ENCODE peak calls at places on chromosomes 7 and 10, in five cellular contexts. Z is thoracic aorta, A is tibial nerve, N is fibroblast of lung, T is IMR-90. H is an unnamed sample. For H3K4me1, the result is how much of the 10 kb centered on the place peaks cover.

GRCh38 chr10:63008491-63008890 is 124.6 kb upstream of the NRBF2 start:
- DNase-seq in N (peak), Z (no peak), T (no peak), A (no peak), H (no peak)

GRCh38 chr10:133258818-133259602 is 17.7 kb downstream of the ADAM8 start:
- DNase-seq in Z (peak), A (peak), T (peak), N (peak), H (peak)

GRCh38 chr10:25575343-25575742 is 358.7 kb upstream of the MYO3A start:
- DNase-seq in A (no peak), Z (no peak), N (no peak), T (no peak), H (no peak)

GRCh38 chr10:48804740-48805182 is 120.1 kb downstream of the WDFY4 start:
- DNase-seq in N (no peak), A (no peak), Z (no peak), T (no peak), H (no peak)

GRCh38 chr10:21811245-21811585 is 192.3 kb downstream of the DNAJC1 start:
- DNase-seq in T (peak), A (no peak), Z (no peak), N (peak), H (no peak)

GRCh38 chr7:38299275-38299931 is 26.0 kb upstream of the TARP start:
- DNase-seq in T (no peak), Z (no peak), N (no peak), A (no peak), H (no peak)

GRCh38 chr10:9510626-9511025 is 1456.1 kb downstream of the GATA3 start:
- DNase-seq in T (no peak), A (no peak), N (no peak), Z (no peak), H (no peak)

GRCh38 chr10:4353964-4354363 is 472.0 kb upstream of the AKR1E2 start:
- DNase-seq in N (peak), A (no peak), Z (no peak), T (peak), H (no peak)

GRCh38 chr7:7321681-7322080 is 139.3 kb downstream of the C1GALT1 start:
- DNase-seq in Z (no peak), N (peak), T (no peak), A (no peak), H (no peak)

GRCh38 chr7:34772296-34772695 is 114.3 kb downstream of the NPSR1 start:
- DNase-seq in T (no peak), N (no peak), Z (no peak), A (no peak), H (no peak)

GRCh38 chr7:67625257-67625713 is 628.7 kb downstream of the TYW1 start:
- DNase-seq in A (peak), N (peak), T (peak), Z (peak), H (no peak)
- H3K4me1 ChIP-seq in A (under half), N (under half), T (under half), Z (under half), H (under half)

DNA sequence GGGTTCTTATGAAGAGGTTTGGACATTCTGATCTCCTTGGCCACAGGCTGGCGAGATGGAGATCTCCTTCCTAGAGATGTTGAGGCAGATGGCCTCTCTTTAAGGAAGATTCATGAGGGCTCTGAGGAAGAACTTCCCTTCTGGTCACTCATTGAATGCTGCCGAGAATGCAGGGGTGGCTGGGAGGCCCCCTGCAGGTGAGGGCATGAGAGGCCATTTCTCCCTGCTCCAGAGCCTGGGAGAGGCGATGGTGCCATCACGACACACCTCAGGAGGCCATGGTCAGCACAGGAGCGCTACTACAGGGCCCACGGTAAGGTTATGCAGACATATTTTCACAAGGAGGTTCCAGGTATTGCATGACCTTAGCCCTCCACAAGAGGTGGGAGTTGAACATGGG is 40.2 kb downstream of the CXCL12 start:
- DNase-seq in Z (no peak), N (no peak), T (no peak), A (no peak), H (peak)
- TF ChIP-seq CTCF in Z (no peak), N (no peak), T (no peak), A (no peak), H (no peak)

DNA sequence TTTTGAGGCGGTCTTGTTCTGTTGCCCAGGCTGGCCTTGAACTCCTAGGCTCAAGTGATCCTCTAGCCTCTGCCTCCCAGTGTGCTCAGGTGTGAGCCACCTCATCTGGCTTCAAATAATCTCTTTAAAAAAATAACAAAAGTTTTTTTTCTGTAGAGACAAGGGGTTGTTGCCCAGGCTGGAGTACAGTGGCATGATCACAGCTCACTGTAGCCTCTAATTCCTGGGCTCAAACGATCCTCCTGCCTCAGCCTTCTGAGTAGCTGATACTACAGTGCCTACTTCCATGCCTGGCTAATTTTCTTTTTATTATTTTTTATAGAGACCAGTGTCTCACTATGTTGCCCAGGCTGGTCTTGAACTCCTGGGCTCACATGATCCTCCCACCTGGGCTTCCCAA is 11.7 kb downstream of the FOXK1 start:
- DNase-seq in T (no peak), A (no peak), N (no peak), Z (no peak), H (no peak)
- H3K4me1 ChIP-seq in T (under half), A (under half), N (under half), Z (under half), H (half or more)

GRCh38 chr10:115572740-115573455 is 479.7 kb downstream of the ATRNL1 start:
- DNase-seq in A (no peak), N (no peak), Z (no peak), T (no peak), H (no peak)
- TF ChIP-seq CTCF in A (no peak), N (peak), Z (no peak), T (no peak), H (no peak)

DNA sequence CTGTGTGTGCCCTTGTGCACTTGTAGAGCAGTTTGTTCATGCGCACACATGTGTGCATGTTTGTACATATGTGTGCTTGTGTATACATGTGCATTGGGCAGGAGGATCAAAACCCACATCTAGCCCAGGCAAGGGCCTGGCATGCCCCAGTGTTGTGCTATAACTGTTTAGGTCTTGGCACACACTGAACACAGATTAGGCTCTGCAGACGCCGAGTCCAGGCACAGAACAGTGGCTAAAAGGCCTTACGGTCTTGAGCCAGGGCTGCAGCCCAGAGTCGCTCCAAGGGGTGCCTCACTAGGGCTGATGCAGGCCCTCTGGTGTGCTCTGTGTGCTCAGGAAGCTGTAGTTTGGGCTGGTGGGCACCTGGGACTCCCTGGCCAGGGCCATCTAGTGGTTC is 55.7 kb downstream of the YKT6 start:
- DNase-seq in N (no peak), A (no peak), Z (no peak), T (no peak), H (no peak)
- H3K4me1 ChIP-seq in N (under half), A (under half), Z (under half), T (under half), H (under half)

DNA sequence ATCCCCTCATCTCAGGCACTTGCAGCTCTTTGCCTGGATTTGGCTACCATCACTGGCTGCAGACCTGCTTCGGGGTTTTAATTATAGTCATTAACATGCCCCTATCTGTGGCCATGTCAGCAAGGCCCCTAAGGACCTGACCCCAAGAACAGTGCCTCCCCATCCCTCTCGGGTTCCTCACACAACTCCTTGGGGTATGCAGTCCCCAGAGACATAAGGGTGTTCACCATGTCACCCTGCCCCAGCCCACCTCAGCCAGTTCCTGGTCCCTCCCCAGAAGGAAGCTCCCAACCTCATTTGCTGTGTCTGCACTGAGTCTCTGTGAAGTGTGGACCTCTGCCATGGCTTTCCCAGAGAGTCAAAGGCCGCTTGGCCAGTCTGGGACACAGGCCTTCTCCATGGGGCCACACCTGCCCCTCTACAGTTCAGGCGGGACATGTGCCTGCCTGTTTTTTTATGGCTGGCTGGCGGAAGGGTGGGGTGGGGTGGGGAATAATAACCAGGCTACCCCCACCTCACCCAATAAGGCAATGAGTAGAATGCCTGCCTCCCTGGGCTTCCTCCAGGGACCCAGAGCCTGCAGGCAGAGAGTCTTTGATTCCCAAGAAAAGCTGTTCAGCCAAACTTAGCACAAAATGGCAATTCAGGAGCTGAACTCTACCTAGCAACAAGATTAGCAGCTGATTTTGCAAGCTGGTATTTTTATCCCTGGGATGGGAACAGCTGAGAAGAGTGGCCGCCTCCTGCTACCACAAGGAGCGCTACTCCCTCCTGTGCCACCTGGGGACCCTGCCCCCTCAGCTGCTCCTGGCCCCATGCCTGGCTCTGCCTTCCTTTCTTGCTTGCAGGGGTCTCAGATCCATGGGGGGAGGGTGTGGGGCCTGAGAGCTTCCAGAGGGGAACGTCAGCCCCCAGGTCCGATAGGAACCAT is 23.7 kb upstream of the CAMK2B start:
- DNase-seq in T (no peak), N (no peak), Z (no peak), A (no peak), H (no peak)
- TF ChIP-seq CTCF in T (no peak), N (no peak), Z (no peak), A (no peak), H (no peak)

GRCh38 chr10:79207726-79208125 is 139.0 kb downstream of the ZMIZ1 start:
- DNase-seq in Z (no peak), T (no peak), A (no peak), N (no peak), H (no peak)

GRCh38 chr10:79208251-79208983 is 138.9 kb upstream of the PPIF start:
- DNase-seq in Z (no peak), A (no peak), N (no peak), T (no peak), H (no peak)

GRCh38 chr10:79210672-79211071 is 136.6 kb upstream of the PPIF start:
- DNase-seq in N (no peak), A (no peak), T (no peak), Z (no peak), H (no peak)

GRCh38 chr10:79209831-79210230 is 137.4 kb upstream of the PPIF start:
- DNase-seq in N (no peak), Z (no peak), A (no peak), T (no peak), H (no peak)

GRCh38 chr10:79209340-79209739 is 137.9 kb upstream of the PPIF start:
- DNase-seq in N (no peak), Z (no peak), T (no peak), A (no peak), H (no peak)
- H3K4me1 ChIP-seq in N (under half), Z (under half), T (under half), A (under half), H (under half)

DNA sequence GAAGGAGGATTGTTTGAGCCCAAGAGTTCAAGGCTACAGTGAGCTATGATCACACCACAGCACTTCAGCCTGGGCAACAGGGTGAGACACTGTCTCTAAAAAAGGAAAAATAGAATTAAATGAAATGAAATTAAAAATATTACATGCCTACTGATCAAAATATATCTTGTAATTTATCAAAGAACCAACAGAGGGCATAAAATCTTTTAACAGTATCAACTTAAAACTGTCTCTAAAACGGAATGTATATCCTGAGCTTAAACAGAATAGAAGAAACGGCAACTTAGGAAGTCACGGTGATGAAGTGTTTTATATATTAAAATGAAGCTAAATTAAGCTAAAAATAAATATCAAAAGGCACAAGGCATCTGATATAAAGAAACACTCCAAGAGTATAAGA is 78.8 kb downstream of the MTPAP start:
- DNase-seq in A (no peak), N (no peak), T (peak), Z (no peak), H (no peak)
- TF ChIP-seq CTCF in A (no peak), N (peak), T (peak), Z (peak), H (no peak)

GRCh38 chr7:101932053-101932452 is 114.6 kb downstream of the CUX1 start:
- DNase-seq in N (no peak), Z (no peak), T (no peak), A (no peak), H (no peak)

GRCh38 chr7:101935521-101936141 is 118.2 kb downstream of the CUX1 start:
- DNase-seq in Z (no peak), A (peak), T (no peak), N (no peak), H (peak)

GRCh38 chr7:101934618-101935017 is 117.2 kb downstream of the CUX1 start:
- DNase-seq in Z (no peak), N (no peak), T (no peak), A (no peak), H (no peak)

GRCh38 chr7:101933685-101934084 is 116.3 kb downstream of the CUX1 start:
- DNase-seq in T (no peak), N (peak), A (no peak), Z (no peak), H (no peak)

GRCh38 chr7:101933028-101933427 is 115.6 kb downstream of the CUX1 start:
- DNase-seq in T (no peak), A (no peak), N (no peak), Z (no peak), H (no peak)
- H3K4me1 ChIP-seq in T (under half), A (under half), N (under half), Z (under half), H (under half)

H was measured in ascending aorta.